ENCODE peak calls at places on chromosome 1, in ten cellular contexts. E, F, B, X, D, Q, K, C, L and V are unnamed samples.

GRCh38 chr1:173148538-173148937 is 58.6 kb downstream of the TNFSF4 start:
- DNase-seq in E (no peak), F (no peak), B (no peak), X (no peak), D (no peak), Q (no peak), K (no peak), C (peak; percentile 54), L (no peak), V (no peak)

GRCh38 chr1:236480758-236481436 is 42.9 kb upstream of the LGALS8 start:
- DNase-seq in E (no peak), F (peak; percentile 17), B (peak; percentile 23), X (no peak), D (no peak), Q (no peak), K (no peak), C (no peak), L (no peak), V (no peak)

GRCh38 chr1:220271706-220272046 is 577 bp downstream of the RAB3GAP2 start:
- DNase-seq in E (no peak), F (peak; percentile 25), B (peak; percentile 16), X (peak; percentile 31), D (peak; percentile 10), Q (peak; percentile 26), K (no peak), C (no peak), L (peak; percentile 42), V (peak; percentile 20)

GRCh38 chr1:3590951-3591865 is 20.1 kb downstream of the MEGF6 start:
- DNase-seq in E (no peak), F (no peak), B (no peak), X (no peak), D (no peak), Q (no peak), K (no peak), C (no peak), L (no peak), V (no peak)

GRCh38 chr1:179969962-179970361 is 15.4 kb downstream of the CEP350 start:
- DNase-seq in E (no peak), F (no peak), B (no peak), X (no peak), D (no peak), Q (no peak), K (no peak), C (no peak), L (peak; percentile 13), V (no peak)

GRCh38 chr1:86687595-86687994 is 16.8 kb upstream of the SH3GLB1 start:
- DNase-seq in E (no peak), F (no peak), B (no peak), X (no peak), D (no peak), Q (no peak), K (no peak), C (no peak), L (no peak), V (no peak)

GRCh38 chr1:77143529-77144121 is 75.6 kb downstream of the PIGK start:
- DNase-seq in E (no peak), F (peak; percentile 11), B (no peak), X (no peak), D (no peak), Q (peak; percentile 1), K (no peak), C (no peak), L (peak; percentile 12), V (no peak)

GRCh38 chr1:2575801-2576663 is 10.5 kb upstream of the PRXL2B start:
- DNase-seq in E (no peak), F (no peak), B (peak; percentile 55), X (no peak), D (no peak), Q (no peak), K (no peak), C (peak; percentile 74), L (no peak), V (peak; percentile 57)

DNA sequence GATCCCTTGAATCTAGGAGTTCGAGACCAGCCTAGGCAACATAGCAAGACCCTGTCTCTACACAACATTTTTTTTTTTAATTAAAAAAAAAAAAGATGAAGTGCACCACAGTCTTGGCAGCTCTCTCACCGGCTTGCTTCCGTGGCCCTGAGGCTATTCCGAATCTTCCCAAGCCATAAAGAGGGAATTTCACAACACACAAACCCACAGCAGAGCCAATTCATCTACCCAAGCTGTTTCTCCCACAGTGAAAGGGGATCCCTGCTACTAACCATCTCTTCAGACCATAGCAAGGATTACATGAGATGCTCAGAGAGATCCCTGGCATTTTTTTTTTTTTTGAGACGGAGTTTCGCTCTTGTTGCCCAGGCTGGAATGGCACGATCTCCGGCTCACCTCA is 8.3 kb upstream of the CHD5 start:
- DNase-seq in E (no peak), F (no peak), B (no peak), X (no peak), D (no peak), Q (no peak), K (no peak), C (no peak), L (peak; percentile 55), V (no peak)
- H3K4me3 ChIP-seq in E (no peak overlapping the region), F (no peak overlapping the region), B (no peak overlapping the region), X (no peak overlapping the region), D (no peak overlapping the region), Q (no peak overlapping the region), K (no peak overlapping the region), C (no peak overlapping the region), L (no peak overlapping the region), V (no peak overlapping the region)

GRCh38 chr1:1033731-1034437 is 14.0 kb downstream of the AGRN start:
- DNase-seq in E (no peak), F (peak; percentile 37), B (no peak), X (no peak), D (no peak), Q (no peak), K (no peak), C (no peak), L (no peak), V (no peak)

GRCh38 chr1:1037366-1038327 is 17.7 kb downstream of the AGRN start:
- DNase-seq in E (no peak), F (no peak), B (peak; percentile 50), X (no peak), D (no peak), Q (no peak), K (no peak), C (no peak), L (no peak), V (no peak)

GRCh38 chr1:1033009-1033587 is 13.2 kb downstream of the AGRN start:
- DNase-seq in E (peak; percentile 77), F (peak; percentile 96), B (peak; percentile 93), X (peak; percentile 48), D (peak; percentile 91), Q (peak; percentile 63), K (peak; percentile 72), C (peak; percentile 89), L (peak; percentile 35), V (peak; percentile 97)

GRCh38 chr1:1034438-1034759 is 14.5 kb downstream of the AGRN start:
- DNase-seq in E (no peak), F (no peak), B (no peak), X (no peak), D (no peak), Q (no peak), K (no peak), C (no peak), L (no peak), V (no peak)

DNA sequence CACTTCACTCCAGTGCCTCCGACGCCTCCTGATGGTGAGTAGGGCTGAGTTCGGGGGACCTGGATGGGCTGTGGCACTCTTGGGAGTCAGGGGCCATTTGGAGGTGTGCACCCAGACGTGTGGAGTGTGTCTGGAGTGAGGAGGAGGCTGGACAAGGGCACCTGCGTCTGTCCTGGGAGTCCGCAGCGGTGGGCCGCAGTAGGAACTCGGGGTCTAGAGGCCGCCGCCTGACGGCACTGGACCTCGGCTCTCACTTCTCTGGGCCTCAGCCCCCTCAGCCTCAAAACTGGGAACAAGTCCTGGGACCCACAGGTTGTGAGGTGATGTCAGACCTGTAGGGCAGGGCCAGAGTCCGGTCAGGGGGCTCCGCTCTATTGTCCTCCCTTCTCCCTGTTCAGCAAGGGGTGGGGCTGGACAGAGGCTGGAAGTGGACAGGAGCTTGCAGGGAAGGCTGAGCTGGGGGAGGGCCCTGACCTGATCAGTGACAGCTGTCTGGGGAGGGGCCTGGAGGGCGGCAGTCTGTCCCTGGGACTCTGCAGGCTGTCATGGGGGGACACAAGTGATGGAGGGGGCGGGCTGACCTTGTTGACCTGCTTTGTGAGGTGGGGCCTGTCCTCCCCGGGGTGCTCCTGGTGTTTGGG is 15.5 kb downstream of the AGRN start:
- DNase-seq in E (no peak), F (no peak), B (no peak), X (no peak), D (no peak), Q (no peak), K (no peak), C (no peak), L (no peak), V (no peak)
- TF ChIP-seq CTCF in E (no peak), F (no peak), B (no peak), X (no peak), D (no peak), Q (no peak), K (no peak), C (no peak), L (no peak), V (no peak)

DNA sequence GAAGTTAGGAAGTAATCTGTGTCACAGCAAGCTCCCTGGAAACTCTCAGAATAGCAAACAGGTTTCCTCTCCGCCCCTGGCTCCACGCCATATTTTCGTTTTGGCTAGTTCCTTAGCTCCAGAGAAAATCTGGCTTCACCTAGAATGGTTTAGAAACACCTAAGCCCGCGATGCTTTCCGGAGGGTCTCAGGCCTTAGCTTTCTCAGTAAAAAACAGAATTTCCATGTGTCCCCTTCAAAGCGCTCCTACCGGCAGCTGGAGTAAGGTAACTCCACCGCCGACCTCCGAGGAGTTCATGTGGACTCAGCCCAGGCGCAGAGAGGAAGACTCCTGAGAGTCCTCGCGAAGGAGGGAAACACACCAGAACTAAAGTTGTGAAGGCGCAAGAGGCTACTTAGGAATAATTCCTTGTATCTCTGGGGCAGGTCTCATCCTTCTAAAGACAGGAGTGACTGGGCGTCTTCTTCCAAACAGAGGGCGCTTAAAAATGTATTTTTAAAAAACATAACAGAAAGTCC is 406 bp downstream of the KIAA0040 start:
- DNase-seq in E (peak; percentile 72), F (peak; percentile 48), B (peak; percentile 75), X (peak; percentile 3), D (peak; percentile 20), Q (no peak), K (no peak), C (peak; percentile 75), L (no peak), V (peak; percentile 43)
- H3K4me3 ChIP-seq in E (peak overlapping the region; percentile 74), F (peak overlapping the region; percentile 45), B (peak overlapping the region; percentile 85), X (peak overlapping the region; percentile 61), D (peak overlapping the region; percentile 17), Q (peak overlapping the region; percentile 50), K (peak overlapping the region; percentile 83), C (peak overlapping the region; percentile 66), L (peak overlapping the region; percentile 64), V (peak overlapping the region; percentile 86)

GRCh38 chr1:85605519-85606413 is 25.2 kb downstream of the CCN1 start:
- DNase-seq in E (no peak), F (no peak), B (peak; percentile 74), X (no peak), D (no peak), Q (no peak), K (no peak), C (no peak), L (no peak), V (no peak)

GRCh38 chr1:85607913-85608250 is 27.3 kb downstream of the CCN1 start:
- DNase-seq in E (no peak), F (no peak), B (no peak), X (no peak), D (no peak), Q (peak; percentile 53), K (no peak), C (no peak), L (peak; percentile 61), V (no peak)

GRCh38 chr1:85607126-85607912 is 26.8 kb downstream of the CCN1 start:
- DNase-seq in E (no peak), F (peak; percentile 30), B (peak; percentile 23), X (peak; percentile 100), D (no peak), Q (peak; percentile 100), K (no peak), C (no peak), L (peak; percentile 100), V (no peak)

GRCh38 chr1:85604598-85604997 is 24.0 kb downstream of the CCN1 start:
- DNase-seq in E (no peak), F (no peak), B (no peak), X (no peak), D (no peak), Q (no peak), K (no peak), C (no peak), L (no peak), V (no peak)

GRCh38 chr1:85606414-85606800 is 25.8 kb downstream of the CCN1 start:
- DNase-seq in E (no peak), F (no peak), B (no peak), X (no peak), D (no peak), Q (peak; percentile 37), K (no peak), C (no peak), L (peak; percentile 36), V (no peak)
- TF ChIP-seq CTCF in E (no peak), F (no peak), B (no peak), X (no peak), D (no peak), Q (no peak), K (no peak), C (no peak), L (no peak), V (no peak)